ENCODE peak calls at places on chromosome 4, in ten cellular contexts. One of them, this sample, is unnamed.

GRCh38 chr4:4542824-4543485 is 1.1 kb upstream of the STX18 start:
- DNase-seq in psoas muscle: no peak
- DNase-seq in lower lobe of right lung: no peak
- DNase-seq in glutamatergic neuron: no peak
- DNase-seq in CD8-positive, alpha-beta T cell: no peak
- DNase-seq in kidney: no peak
- DNase-seq in cardiac muscle cell: no peak
- DNase-seq in fibroblast of pulmonary artery: no peak
- DNase-seq in adrenal gland: no peak
- DNase-seq in activated CD8-positive, alpha-beta T cell treated with anti-CD3 and anti-CD28 coated beads for 36 hours: no peak
- DNase-seq in this sample: no peak

GRCh38 chr4:54626113-54626512 is 31.6 kb upstream of the KIT start:
- DNase-seq in psoas muscle: no peak
- DNase-seq in lower lobe of right lung: no peak
- DNase-seq in glutamatergic neuron: no peak
- DNase-seq in CD8-positive, alpha-beta T cell: no peak
- DNase-seq in kidney: no peak
- DNase-seq in cardiac muscle cell: no peak
- DNase-seq in fibroblast of pulmonary artery: no peak
- DNase-seq in adrenal gland: no peak
- DNase-seq in activated CD8-positive, alpha-beta T cell treated with anti-CD3 and anti-CD28 coated beads for 36 hours: no peak
- DNase-seq in this sample: no peak

GRCh38 chr4:173273956-173274355 is 60.2 kb downstream of the HMGB2 start:
- DNase-seq in psoas muscle: no peak
- DNase-seq in lower lobe of right lung: no peak
- DNase-seq in glutamatergic neuron: no peak
- DNase-seq in CD8-positive, alpha-beta T cell: no peak
- DNase-seq in kidney: no peak
- DNase-seq in cardiac muscle cell: peak; percentile 29
- DNase-seq in fibroblast of pulmonary artery: no peak
- DNase-seq in adrenal gland: no peak
- DNase-seq in activated CD8-positive, alpha-beta T cell treated with anti-CD3 and anti-CD28 coated beads for 36 hours: no peak
- DNase-seq in this sample: no peak

GRCh38 chr4:151611960-151612359 is 148.8 kb downstream of the GATB start:
- DNase-seq in psoas muscle: no peak
- DNase-seq in lower lobe of right lung: no peak
- DNase-seq in glutamatergic neuron: no peak
- DNase-seq in CD8-positive, alpha-beta T cell: no peak
- DNase-seq in kidney: no peak
- DNase-seq in cardiac muscle cell: no peak
- DNase-seq in fibroblast of pulmonary artery: no peak
- DNase-seq in adrenal gland: no peak
- DNase-seq in activated CD8-positive, alpha-beta T cell treated with anti-CD3 and anti-CD28 coated beads for 36 hours: no peak
- DNase-seq in this sample: no peak

GRCh38 chr4:61380865-61381264 is 180.7 kb downstream of the ADGRL3 start:
- DNase-seq in psoas muscle: no peak
- DNase-seq in lower lobe of right lung: no peak
- DNase-seq in glutamatergic neuron: no peak
- DNase-seq in CD8-positive, alpha-beta T cell: no peak
- DNase-seq in kidney: no peak
- DNase-seq in cardiac muscle cell: no peak
- DNase-seq in fibroblast of pulmonary artery: no peak
- DNase-seq in adrenal gland: no peak
- DNase-seq in activated CD8-positive, alpha-beta T cell treated with anti-CD3 and anti-CD28 coated beads for 36 hours: no peak
- DNase-seq in this sample: no peak

GRCh38 chr4:55866290-55866907 is 13.0 kb downstream of the EXOC1 start:
- DNase-seq in psoas muscle: no peak
- DNase-seq in lower lobe of right lung: no peak
- DNase-seq in glutamatergic neuron: no peak
- DNase-seq in CD8-positive, alpha-beta T cell: no peak
- DNase-seq in kidney: no peak
- DNase-seq in cardiac muscle cell: peak; percentile 93
- DNase-seq in fibroblast of pulmonary artery: peak; percentile 94
- DNase-seq in adrenal gland: no peak
- DNase-seq in activated CD8-positive, alpha-beta T cell treated with anti-CD3 and anti-CD28 coated beads for 36 hours: no peak
- DNase-seq in this sample: no peak

GRCh38 chr4:148214529-148215166 is 227.6 kb downstream of the NR3C2 start:
- DNase-seq in psoas muscle: peak; percentile 72
- DNase-seq in lower lobe of right lung: no peak
- DNase-seq in glutamatergic neuron: no peak
- DNase-seq in CD8-positive, alpha-beta T cell: no peak
- DNase-seq in kidney: peak; percentile 83
- DNase-seq in cardiac muscle cell: no peak
- DNase-seq in fibroblast of pulmonary artery: no peak
- DNase-seq in adrenal gland: peak; percentile 30
- DNase-seq in activated CD8-positive, alpha-beta T cell treated with anti-CD3 and anti-CD28 coated beads for 36 hours: no peak
- DNase-seq in this sample: no peak

GRCh38 chr4:153166971-153167501 is 37.2 kb upstream of the TRIM2 start:
- DNase-seq in psoas muscle: no peak
- DNase-seq in lower lobe of right lung: no peak
- DNase-seq in glutamatergic neuron: no peak
- DNase-seq in CD8-positive, alpha-beta T cell: no peak
- DNase-seq in kidney: no peak
- DNase-seq in cardiac muscle cell: peak; percentile 79
- DNase-seq in fibroblast of pulmonary artery: peak; percentile 80
- DNase-seq in adrenal gland: no peak
- DNase-seq in activated CD8-positive, alpha-beta T cell treated with anti-CD3 and anti-CD28 coated beads for 36 hours: no peak
- DNase-seq in this sample: no peak

GRCh38 chr4:10106421-10107039 is 10.1 kb downstream of the WDR1 start:
- DNase-seq in psoas muscle: peak; percentile 80
- DNase-seq in lower lobe of right lung: no peak
- DNase-seq in glutamatergic neuron: peak; percentile 46
- DNase-seq in CD8-positive, alpha-beta T cell: peak; percentile 72
- DNase-seq in kidney: peak; percentile 91
- DNase-seq in cardiac muscle cell: peak; percentile 95
- DNase-seq in fibroblast of pulmonary artery: peak; percentile 94
- DNase-seq in adrenal gland: peak; percentile 84
- DNase-seq in activated CD8-positive, alpha-beta T cell treated with anti-CD3 and anti-CD28 coated beads for 36 hours: peak; percentile 95
- DNase-seq in this sample: no peak

GRCh38 chr4:144190009-144190408 is 49.5 kb upstream of the GYPA start:
- DNase-seq in psoas muscle: no peak
- DNase-seq in lower lobe of right lung: no peak
- DNase-seq in glutamatergic neuron: no peak
- DNase-seq in CD8-positive, alpha-beta T cell: no peak
- DNase-seq in kidney: no peak
- DNase-seq in cardiac muscle cell: no peak
- DNase-seq in fibroblast of pulmonary artery: no peak
- DNase-seq in adrenal gland: no peak
- DNase-seq in activated CD8-positive, alpha-beta T cell treated with anti-CD3 and anti-CD28 coated beads for 36 hours: no peak
- DNase-seq in this sample: no peak
- TF ChIP-seq CTCF in psoas muscle: no peak
- TF ChIP-seq CTCF in lower lobe of right lung: no peak
- TF ChIP-seq CTCF in glutamatergic neuron: no peak
- TF ChIP-seq CTCF in CD8-positive, alpha-beta T cell: no peak
- TF ChIP-seq CTCF in kidney: no peak
- TF ChIP-seq CTCF in cardiac muscle cell: no peak
- TF ChIP-seq CTCF in fibroblast of pulmonary artery: no peak
- TF ChIP-seq CTCF in adrenal gland: no peak
- TF ChIP-seq CTCF in activated CD8-positive, alpha-beta T cell treated with anti-CD3 and anti-CD28 coated beads for 36 hours: no peak
- TF ChIP-seq CTCF in this sample: no peak

DNA sequence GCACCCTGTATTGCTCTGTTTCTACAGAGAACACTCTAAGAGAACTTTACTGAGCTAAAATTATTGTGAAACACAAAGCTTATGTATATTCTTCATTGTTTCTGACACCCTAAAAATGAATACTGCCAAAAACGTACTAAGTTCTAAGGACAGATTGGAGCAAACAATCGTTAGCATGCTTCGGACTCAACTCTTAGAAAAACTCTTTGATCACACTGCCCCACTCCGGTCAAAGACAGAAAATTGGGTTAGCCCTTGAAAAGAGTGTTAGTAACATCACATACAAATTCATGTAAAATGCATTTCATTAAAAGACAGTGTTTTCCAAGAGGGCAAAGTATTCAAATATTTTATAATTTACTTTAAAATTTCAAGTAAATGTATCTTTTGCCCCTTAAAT is 177.4 kb downstream of the DCHS2 start:
- DNase-seq in psoas muscle: no peak
- DNase-seq in lower lobe of right lung: no peak
- DNase-seq in glutamatergic neuron: no peak
- DNase-seq in CD8-positive, alpha-beta T cell: no peak
- DNase-seq in kidney: no peak
- DNase-seq in cardiac muscle cell: peak; percentile 12
- DNase-seq in fibroblast of pulmonary artery: peak; percentile 40
- DNase-seq in adrenal gland: no peak
- DNase-seq in activated CD8-positive, alpha-beta T cell treated with anti-CD3 and anti-CD28 coated beads for 36 hours: no peak
- DNase-seq in this sample: no peak
- TF ChIP-seq CTCF in psoas muscle: no peak
- TF ChIP-seq CTCF in lower lobe of right lung: peak; percentile 26
- TF ChIP-seq CTCF in glutamatergic neuron: no peak
- TF ChIP-seq CTCF in CD8-positive, alpha-beta T cell: no peak
- TF ChIP-seq CTCF in kidney: no peak
- TF ChIP-seq CTCF in cardiac muscle cell: peak; percentile 21
- TF ChIP-seq CTCF in fibroblast of pulmonary artery: peak; percentile 16
- TF ChIP-seq CTCF in adrenal gland: no peak
- TF ChIP-seq CTCF in activated CD8-positive, alpha-beta T cell treated with anti-CD3 and anti-CD28 coated beads for 36 hours: no peak
- TF ChIP-seq CTCF in this sample: peak; percentile 31

GRCh38 chr4:69896530-69897116 is 34.2 kb upstream of the CSN1S1 start:
- DNase-seq in psoas muscle: no peak
- DNase-seq in lower lobe of right lung: no peak
- DNase-seq in glutamatergic neuron: no peak
- DNase-seq in CD8-positive, alpha-beta T cell: no peak
- DNase-seq in kidney: no peak
- DNase-seq in cardiac muscle cell: peak; percentile 54
- DNase-seq in fibroblast of pulmonary artery: peak; percentile 54
- DNase-seq in adrenal gland: no peak
- DNase-seq in activated CD8-positive, alpha-beta T cell treated with anti-CD3 and anti-CD28 coated beads for 36 hours: no peak
- DNase-seq in this sample: no peak
- TF ChIP-seq CTCF in psoas muscle: no peak
- TF ChIP-seq CTCF in lower lobe of right lung: peak; percentile 39
- TF ChIP-seq CTCF in glutamatergic neuron: peak; percentile 77
- TF ChIP-seq CTCF in CD8-positive, alpha-beta T cell: no peak
- TF ChIP-seq CTCF in kidney: peak; percentile 12
- TF ChIP-seq CTCF in cardiac muscle cell: peak; percentile 60
- TF ChIP-seq CTCF in fibroblast of pulmonary artery: peak; percentile 69
- TF ChIP-seq CTCF in adrenal gland: peak; percentile 11
- TF ChIP-seq CTCF in activated CD8-positive, alpha-beta T cell treated with anti-CD3 and anti-CD28 coated beads for 36 hours: no peak
- TF ChIP-seq CTCF in this sample: peak; percentile 70

GRCh38 chr4:81919810-81920209 is 448.1 kb upstream of the RASGEF1B start:
- DNase-seq in psoas muscle: no peak
- DNase-seq in lower lobe of right lung: no peak
- DNase-seq in glutamatergic neuron: no peak
- DNase-seq in CD8-positive, alpha-beta T cell: no peak
- DNase-seq in kidney: no peak
- DNase-seq in cardiac muscle cell: peak; percentile 4
- DNase-seq in fibroblast of pulmonary artery: no peak
- DNase-seq in adrenal gland: no peak
- DNase-seq in activated CD8-positive, alpha-beta T cell treated with anti-CD3 and anti-CD28 coated beads for 36 hours: peak; percentile 18
- DNase-seq in this sample: no peak
- TF ChIP-seq CTCF in psoas muscle: no peak
- TF ChIP-seq CTCF in lower lobe of right lung: no peak
- TF ChIP-seq CTCF in glutamatergic neuron: no peak
- TF ChIP-seq CTCF in CD8-positive, alpha-beta T cell: no peak
- TF ChIP-seq CTCF in kidney: no peak
- TF ChIP-seq CTCF in cardiac muscle cell: no peak
- TF ChIP-seq CTCF in fibroblast of pulmonary artery: no peak
- TF ChIP-seq CTCF in adrenal gland: no peak
- TF ChIP-seq CTCF in activated CD8-positive, alpha-beta T cell treated with anti-CD3 and anti-CD28 coated beads for 36 hours: no peak
- TF ChIP-seq CTCF in this sample: no peak

GRCh38 chr4:609400-610050 is 15.8 kb upstream of the PDE6B start:
- DNase-seq in psoas muscle: no peak
- DNase-seq in lower lobe of right lung: no peak
- DNase-seq in glutamatergic neuron: no peak
- DNase-seq in CD8-positive, alpha-beta T cell: no peak
- DNase-seq in kidney: no peak
- DNase-seq in cardiac muscle cell: no peak
- DNase-seq in fibroblast of pulmonary artery: no peak
- DNase-seq in adrenal gland: no peak
- DNase-seq in activated CD8-positive, alpha-beta T cell treated with anti-CD3 and anti-CD28 coated beads for 36 hours: no peak
- DNase-seq in this sample: no peak
- TF ChIP-seq CTCF in psoas muscle: no peak
- TF ChIP-seq CTCF in lower lobe of right lung: no peak
- TF ChIP-seq CTCF in glutamatergic neuron: no peak
- TF ChIP-seq CTCF in CD8-positive, alpha-beta T cell: no peak
- TF ChIP-seq CTCF in kidney: no peak
- TF ChIP-seq CTCF in cardiac muscle cell: no peak
- TF ChIP-seq CTCF in fibroblast of pulmonary artery: no peak
- TF ChIP-seq CTCF in adrenal gland: no peak
- TF ChIP-seq CTCF in activated CD8-positive, alpha-beta T cell treated with anti-CD3 and anti-CD28 coated beads for 36 hours: no peak
- TF ChIP-seq CTCF in this sample: no peak

DNA sequence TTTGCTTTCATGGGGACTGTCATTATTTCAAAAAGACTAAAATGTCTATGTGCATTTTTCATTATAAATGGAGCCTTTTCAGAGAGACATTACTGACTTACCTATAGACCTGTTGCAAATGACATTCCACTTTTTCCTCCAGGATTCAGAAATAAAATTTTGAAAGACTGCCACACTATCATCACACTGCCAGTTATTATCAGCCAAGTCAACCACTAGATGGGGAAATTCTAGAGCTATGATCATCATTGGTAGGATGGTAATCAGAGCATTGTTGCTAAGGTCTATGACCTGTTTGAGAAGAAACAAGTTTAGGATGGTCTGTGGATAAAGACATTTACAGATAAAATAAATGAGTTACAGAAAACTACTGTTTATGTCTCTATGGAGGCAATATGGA is 22.5 kb downstream of the LRRC66 start:
- DNase-seq in psoas muscle: no peak
- DNase-seq in lower lobe of right lung: no peak
- DNase-seq in glutamatergic neuron: no peak
- DNase-seq in CD8-positive, alpha-beta T cell: no peak
- DNase-seq in kidney: no peak
- DNase-seq in cardiac muscle cell: no peak
- DNase-seq in fibroblast of pulmonary artery: no peak
- DNase-seq in adrenal gland: no peak
- DNase-seq in activated CD8-positive, alpha-beta T cell treated with anti-CD3 and anti-CD28 coated beads for 36 hours: no peak
- DNase-seq in this sample: no peak
- TF ChIP-seq CTCF in psoas muscle: no peak
- TF ChIP-seq CTCF in lower lobe of right lung: no peak
- TF ChIP-seq CTCF in glutamatergic neuron: no peak
- TF ChIP-seq CTCF in CD8-positive, alpha-beta T cell: no peak
- TF ChIP-seq CTCF in kidney: no peak
- TF ChIP-seq CTCF in cardiac muscle cell: no peak
- TF ChIP-seq CTCF in fibroblast of pulmonary artery: no peak
- TF ChIP-seq CTCF in adrenal gland: no peak
- TF ChIP-seq CTCF in activated CD8-positive, alpha-beta T cell treated with anti-CD3 and anti-CD28 coated beads for 36 hours: no peak
- TF ChIP-seq CTCF in this sample: no peak

DNA sequence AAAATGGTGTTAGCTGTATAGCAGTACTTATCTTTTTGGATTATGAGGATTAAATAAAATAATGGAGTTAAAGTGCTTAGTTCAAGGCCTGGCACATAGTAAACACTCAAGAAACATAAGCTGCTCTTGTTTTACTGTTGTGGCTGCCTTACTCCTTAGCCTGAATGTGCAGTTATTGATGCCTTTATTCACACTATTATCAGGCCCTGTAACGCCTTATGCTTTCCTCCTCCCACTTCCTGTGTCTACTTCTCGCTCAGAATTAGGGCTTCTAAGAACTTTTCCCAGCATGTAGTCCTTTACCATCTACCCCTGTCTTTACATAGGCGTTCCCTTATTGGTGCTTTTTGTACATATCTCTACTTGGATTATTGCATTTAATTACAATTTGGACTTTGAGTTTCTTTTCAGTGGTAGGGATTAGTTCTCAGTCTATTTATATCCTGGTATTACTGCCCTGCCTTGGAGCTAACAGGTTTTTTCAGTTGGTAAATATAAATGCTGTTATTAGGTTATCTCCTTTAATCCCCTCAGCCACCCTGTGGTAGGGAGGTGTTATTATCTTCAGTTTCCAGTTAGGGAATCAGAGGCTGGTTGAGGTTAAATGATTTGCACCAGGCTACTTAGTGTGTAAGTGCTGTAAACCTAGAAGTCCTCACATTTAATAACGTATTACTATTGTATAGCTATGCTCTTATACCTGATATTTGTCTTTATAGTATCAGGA is 83.9 kb downstream of the RBPJ start:
- DNase-seq in psoas muscle: no peak
- DNase-seq in lower lobe of right lung: no peak
- DNase-seq in glutamatergic neuron: no peak
- DNase-seq in CD8-positive, alpha-beta T cell: no peak
- DNase-seq in kidney: no peak
- DNase-seq in cardiac muscle cell: no peak
- DNase-seq in fibroblast of pulmonary artery: no peak
- DNase-seq in adrenal gland: no peak
- DNase-seq in activated CD8-positive, alpha-beta T cell treated with anti-CD3 and anti-CD28 coated beads for 36 hours: no peak
- DNase-seq in this sample: no peak
- TF ChIP-seq CTCF in psoas muscle: peak; percentile 25
- TF ChIP-seq CTCF in lower lobe of right lung: no peak
- TF ChIP-seq CTCF in glutamatergic neuron: peak; percentile 21
- TF ChIP-seq CTCF in CD8-positive, alpha-beta T cell: no peak
- TF ChIP-seq CTCF in kidney: no peak
- TF ChIP-seq CTCF in cardiac muscle cell: no peak
- TF ChIP-seq CTCF in fibroblast of pulmonary artery: no peak
- TF ChIP-seq CTCF in adrenal gland: no peak
- TF ChIP-seq CTCF in activated CD8-positive, alpha-beta T cell treated with anti-CD3 and anti-CD28 coated beads for 36 hours: no peak
- TF ChIP-seq CTCF in this sample: peak; percentile 16

This sample was measured in progenitor cell of endocrine pancreas.